ENCODE peak calls at places on chromosome X, in seven cellular contexts. One of them, this sample, is unnamed.

GRCh38 chrX:103730746-103731508 is 20.2 kb downstream of the TMEM31 start:
- DNase-seq in progenitor cell of endocrine pancreas: no peak
- DNase-seq in BJ: no peak
- DNase-seq in A549: no peak
- DNase-seq in fibroblast of pulmonary artery: peak; percentile 97
- DNase-seq in bronchial epithelial cell: peak; percentile 90
- DNase-seq in heart right ventricle: peak; percentile 48
- DNase-seq in this sample: no peak

GRCh38 chrX:111365770-111366325 is 46.1 kb downstream of the DCX start:
- DNase-seq in progenitor cell of endocrine pancreas: no peak
- DNase-seq in BJ: no peak
- DNase-seq in A549: no peak
- DNase-seq in fibroblast of pulmonary artery: no peak
- DNase-seq in bronchial epithelial cell: no peak
- DNase-seq in heart right ventricle: no peak
- DNase-seq in this sample: no peak

GRCh38 chrX:19683817-19684216 is 168.5 kb upstream of the MAP3K15 start:
- DNase-seq in progenitor cell of endocrine pancreas: no peak
- DNase-seq in BJ: no peak
- DNase-seq in A549: no peak
- DNase-seq in fibroblast of pulmonary artery: no peak
- DNase-seq in bronchial epithelial cell: no peak
- DNase-seq in heart right ventricle: no peak
- DNase-seq in this sample: no peak

GRCh38 chrX:79413009-79413408 is 45.9 kb upstream of the ITM2A start:
- DNase-seq in progenitor cell of endocrine pancreas: no peak
- DNase-seq in BJ: no peak
- DNase-seq in A549: no peak
- DNase-seq in fibroblast of pulmonary artery: peak; percentile 29
- DNase-seq in bronchial epithelial cell: peak; percentile 7
- DNase-seq in heart right ventricle: no peak
- DNase-seq in this sample: no peak

GRCh38 chrX:120456973-120457372 is 12.1 kb downstream of the LAMP2 start:
- DNase-seq in progenitor cell of endocrine pancreas: no peak
- DNase-seq in BJ: no peak
- DNase-seq in A549: no peak
- DNase-seq in fibroblast of pulmonary artery: no peak
- DNase-seq in bronchial epithelial cell: peak; percentile 74
- DNase-seq in heart right ventricle: no peak
- DNase-seq in this sample: no peak

GRCh38 chrX:65718538-65718937 is 51.1 kb downstream of the MSN start:
- DNase-seq in progenitor cell of endocrine pancreas: no peak
- DNase-seq in BJ: no peak
- DNase-seq in A549: no peak
- DNase-seq in fibroblast of pulmonary artery: no peak
- DNase-seq in bronchial epithelial cell: no peak
- DNase-seq in heart right ventricle: no peak
- DNase-seq in this sample: no peak

GRCh38 chrX:139869796-139870195 is 63.1 kb downstream of the ATP11C start:
- DNase-seq in progenitor cell of endocrine pancreas: no peak
- DNase-seq in BJ: no peak
- DNase-seq in A549: no peak
- DNase-seq in fibroblast of pulmonary artery: no peak
- DNase-seq in bronchial epithelial cell: no peak
- DNase-seq in heart right ventricle: no peak
- DNase-seq in this sample: no peak

GRCh38 chrX:136752796-136753195 is 27.9 kb downstream of the ARHGEF6 start:
- DNase-seq in progenitor cell of endocrine pancreas: no peak
- DNase-seq in BJ: no peak
- DNase-seq in A549: no peak
- DNase-seq in fibroblast of pulmonary artery: no peak
- DNase-seq in bronchial epithelial cell: peak; percentile 32
- DNase-seq in heart right ventricle: no peak
- DNase-seq in this sample: no peak

GRCh38 chrX:111101580-111101979 is 5.6 kb downstream of the PAK3 start:
- DNase-seq in progenitor cell of endocrine pancreas: no peak
- DNase-seq in BJ: no peak
- DNase-seq in A549: no peak
- DNase-seq in fibroblast of pulmonary artery: no peak
- DNase-seq in bronchial epithelial cell: no peak
- DNase-seq in heart right ventricle: no peak
- DNase-seq in this sample: no peak

GRCh38 chrX:15947648-15948317 is 93.2 kb upstream of the AP1S2 start:
- DNase-seq in progenitor cell of endocrine pancreas: no peak
- DNase-seq in BJ: peak; percentile 27
- DNase-seq in A549: no peak
- DNase-seq in fibroblast of pulmonary artery: peak; percentile 66
- DNase-seq in bronchial epithelial cell: peak; percentile 73
- DNase-seq in heart right ventricle: no peak
- DNase-seq in this sample: no peak

GRCh38 chrX:123830309-123830708 is 29.5 kb upstream of the XIAP start:
- DNase-seq in progenitor cell of endocrine pancreas: no peak
- DNase-seq in BJ: no peak
- DNase-seq in A549: peak; percentile 81
- DNase-seq in fibroblast of pulmonary artery: no peak
- DNase-seq in bronchial epithelial cell: peak; percentile 94
- DNase-seq in heart right ventricle: no peak
- DNase-seq in this sample: peak; percentile 43

GRCh38 chrX:109826954-109827708 is 94.1 kb upstream of the ACSL4 start:
- DNase-seq in progenitor cell of endocrine pancreas: no peak
- DNase-seq in BJ: no peak
- DNase-seq in A549: peak; percentile 21
- DNase-seq in fibroblast of pulmonary artery: peak; percentile 75
- DNase-seq in bronchial epithelial cell: peak; percentile 57
- DNase-seq in heart right ventricle: no peak
- DNase-seq in this sample: peak; percentile 68

GRCh38 chrX:110257889-110258288 is 60.0 kb downstream of the AMMECR1 start:
- DNase-seq in progenitor cell of endocrine pancreas: no peak
- DNase-seq in BJ: no peak
- DNase-seq in A549: no peak
- DNase-seq in fibroblast of pulmonary artery: no peak
- DNase-seq in bronchial epithelial cell: no peak
- DNase-seq in heart right ventricle: no peak
- DNase-seq in this sample: no peak

GRCh38 chrX:148310402-148311200 is 189.8 kb upstream of the AFF2 start:
- DNase-seq in progenitor cell of endocrine pancreas: no peak
- DNase-seq in BJ: no peak
- DNase-seq in A549: no peak
- DNase-seq in fibroblast of pulmonary artery: no peak
- DNase-seq in bronchial epithelial cell: no peak
- DNase-seq in heart right ventricle: no peak
- DNase-seq in this sample: no peak

GRCh38 chrX:38138900-38139299 is 81.8 kb downstream of the SRPX start:
- DNase-seq in progenitor cell of endocrine pancreas: no peak
- DNase-seq in BJ: no peak
- DNase-seq in A549: no peak
- DNase-seq in fibroblast of pulmonary artery: no peak
- DNase-seq in bronchial epithelial cell: no peak
- DNase-seq in heart right ventricle: no peak
- DNase-seq in this sample: no peak

GRCh38 chrX:22365460-22365859 is 92.7 kb downstream of the CBLL2 start:
- DNase-seq in progenitor cell of endocrine pancreas: no peak
- DNase-seq in BJ: no peak
- DNase-seq in A549: no peak
- DNase-seq in fibroblast of pulmonary artery: peak; percentile 70
- DNase-seq in bronchial epithelial cell: peak; percentile 98
- DNase-seq in heart right ventricle: no peak
- DNase-seq in this sample: peak; percentile 2

DNA sequence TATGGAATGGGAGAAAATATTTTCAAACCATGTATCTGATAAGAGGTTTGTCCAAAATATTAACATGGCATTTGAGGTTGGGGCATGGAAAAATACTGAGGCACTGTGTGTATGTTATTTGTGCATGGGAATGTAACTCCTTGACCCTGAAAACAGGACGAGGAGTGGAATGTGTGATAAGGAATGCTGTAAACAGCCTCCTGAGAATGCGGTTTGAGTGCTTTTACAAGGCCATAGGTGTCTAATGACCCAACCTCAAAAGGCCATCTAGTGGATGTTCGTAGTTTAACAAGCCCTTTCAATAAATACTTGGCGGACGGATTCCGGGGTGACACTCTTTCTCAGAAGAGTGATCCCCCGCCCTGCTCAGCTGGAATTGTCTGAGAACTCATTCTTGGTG is 162.9 kb upstream of the USP9X start:
- DNase-seq in progenitor cell of endocrine pancreas: no peak
- DNase-seq in BJ: no peak
- DNase-seq in A549: no peak
- DNase-seq in fibroblast of pulmonary artery: peak; percentile 71
- DNase-seq in bronchial epithelial cell: peak; percentile 53
- DNase-seq in heart right ventricle: no peak
- DNase-seq in this sample: no peak
- TF ChIP-seq CTCF in progenitor cell of endocrine pancreas: peak; percentile 21
- TF ChIP-seq CTCF in BJ: peak; percentile 36
- TF ChIP-seq CTCF in A549: no peak
- TF ChIP-seq CTCF in fibroblast of pulmonary artery: peak; percentile 41
- TF ChIP-seq CTCF in bronchial epithelial cell: peak; percentile 53
- TF ChIP-seq CTCF in heart right ventricle: peak; percentile 21
- TF ChIP-seq CTCF in this sample: peak; percentile 30

GRCh38 chrX:43469391-43470054 is 186.6 kb upstream of the MAOA start:
- DNase-seq in progenitor cell of endocrine pancreas: no peak
- DNase-seq in BJ: no peak
- DNase-seq in A549: no peak
- DNase-seq in fibroblast of pulmonary artery: no peak
- DNase-seq in bronchial epithelial cell: no peak
- DNase-seq in heart right ventricle: no peak
- DNase-seq in this sample: no peak

GRCh38 chrX:43474321-43474720 is 181.8 kb upstream of the MAOA start:
- DNase-seq in progenitor cell of endocrine pancreas: no peak
- DNase-seq in BJ: no peak
- DNase-seq in A549: no peak
- DNase-seq in fibroblast of pulmonary artery: no peak
- DNase-seq in bronchial epithelial cell: peak; percentile 56
- DNase-seq in heart right ventricle: no peak
- DNase-seq in this sample: no peak
- TF ChIP-seq CTCF in progenitor cell of endocrine pancreas: no peak
- TF ChIP-seq CTCF in BJ: no peak
- TF ChIP-seq CTCF in A549: no peak
- TF ChIP-seq CTCF in fibroblast of pulmonary artery: no peak
- TF ChIP-seq CTCF in bronchial epithelial cell: peak; percentile 12
- TF ChIP-seq CTCF in heart right ventricle: no peak
- TF ChIP-seq CTCF in this sample: no peak

GRCh38 chrX:151488677-151489076 is 74.8 kb upstream of the PASD1 start:
- DNase-seq in progenitor cell of endocrine pancreas: no peak
- DNase-seq in BJ: no peak
- DNase-seq in A549: peak; percentile 18
- DNase-seq in fibroblast of pulmonary artery: no peak
- DNase-seq in bronchial epithelial cell: peak; percentile 12
- DNase-seq in heart right ventricle: no peak
- DNase-seq in this sample: no peak
- TF ChIP-seq CTCF in progenitor cell of endocrine pancreas: peak; percentile 25
- TF ChIP-seq CTCF in BJ: peak; percentile 17
- TF ChIP-seq CTCF in A549: no peak
- TF ChIP-seq CTCF in fibroblast of pulmonary artery: no peak
- TF ChIP-seq CTCF in bronchial epithelial cell: peak; percentile 32
- TF ChIP-seq CTCF in heart right ventricle: no peak
- TF ChIP-seq CTCF in this sample: no peak

GRCh38 chrX:10325606-10326005 is 168.8 kb downstream of the CLCN4 start:
- DNase-seq in progenitor cell of endocrine pancreas: no peak
- DNase-seq in BJ: no peak
- DNase-seq in A549: no peak
- DNase-seq in fibroblast of pulmonary artery: peak; percentile 55
- DNase-seq in bronchial epithelial cell: no peak
- DNase-seq in heart right ventricle: no peak
- DNase-seq in this sample: no peak

GRCh38 chrX:10329984-10330383 is 173.2 kb downstream of the CLCN4 start:
- DNase-seq in progenitor cell of endocrine pancreas: no peak
- DNase-seq in BJ: no peak
- DNase-seq in A549: no peak
- DNase-seq in fibroblast of pulmonary artery: no peak
- DNase-seq in bronchial epithelial cell: no peak
- DNase-seq in heart right ventricle: no peak
- DNase-seq in this sample: no peak

GRCh38 chrX:10327651-10328050 is 170.9 kb downstream of the CLCN4 start:
- DNase-seq in progenitor cell of endocrine pancreas: no peak
- DNase-seq in BJ: no peak
- DNase-seq in A549: peak; percentile 24
- DNase-seq in fibroblast of pulmonary artery: no peak
- DNase-seq in bronchial epithelial cell: no peak
- DNase-seq in heart right ventricle: no peak
- DNase-seq in this sample: no peak

GRCh38 chrX:10326578-10326977 is 169.8 kb downstream of the CLCN4 start:
- DNase-seq in progenitor cell of endocrine pancreas: no peak
- DNase-seq in BJ: no peak
- DNase-seq in A549: peak; percentile 13
- DNase-seq in fibroblast of pulmonary artery: peak; percentile 52
- DNase-seq in bronchial epithelial cell: no peak
- DNase-seq in heart right ventricle: peak; percentile 3
- DNase-seq in this sample: peak; percentile 4
- TF ChIP-seq CTCF in progenitor cell of endocrine pancreas: no peak
- TF ChIP-seq CTCF in BJ: peak; percentile 43
- TF ChIP-seq CTCF in A549: peak; percentile 59
- TF ChIP-seq CTCF in fibroblast of pulmonary artery: peak; percentile 38
- TF ChIP-seq CTCF in bronchial epithelial cell: peak; percentile 6
- TF ChIP-seq CTCF in heart right ventricle: peak; percentile 33
- TF ChIP-seq CTCF in this sample: peak; percentile 41

DNA sequence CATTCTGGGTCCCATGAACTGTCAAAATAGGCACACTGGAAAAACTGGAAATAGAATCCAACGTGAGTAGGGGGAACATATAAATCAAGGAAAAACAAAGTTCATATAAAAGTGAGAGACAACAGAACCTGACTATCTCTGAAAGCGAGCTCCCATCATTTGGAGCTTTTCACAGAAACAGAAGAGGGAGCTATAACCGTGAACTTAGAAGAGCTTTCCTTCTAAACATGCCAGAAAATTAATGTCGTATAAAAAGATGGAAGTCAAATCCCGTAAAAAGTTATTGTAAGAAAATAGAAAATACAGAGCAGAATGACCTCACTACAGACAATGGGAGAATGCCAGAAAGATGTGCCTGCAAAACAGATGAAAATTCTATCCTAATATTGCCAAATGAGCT is 23.9 kb upstream of the HSD17B10 start:
- DNase-seq in progenitor cell of endocrine pancreas: no peak
- DNase-seq in BJ: no peak
- DNase-seq in A549: no peak
- DNase-seq in fibroblast of pulmonary artery: peak; percentile 21
- DNase-seq in bronchial epithelial cell: no peak
- DNase-seq in heart right ventricle: no peak
- DNase-seq in this sample: no peak
- TF ChIP-seq CTCF in progenitor cell of endocrine pancreas: no peak
- TF ChIP-seq CTCF in BJ: no peak
- TF ChIP-seq CTCF in A549: peak; percentile 43
- TF ChIP-seq CTCF in fibroblast of pulmonary artery: peak; percentile 27
- TF ChIP-seq CTCF in bronchial epithelial cell: no peak
- TF ChIP-seq CTCF in heart right ventricle: no peak
- TF ChIP-seq CTCF in this sample: peak; percentile 31

DNA sequence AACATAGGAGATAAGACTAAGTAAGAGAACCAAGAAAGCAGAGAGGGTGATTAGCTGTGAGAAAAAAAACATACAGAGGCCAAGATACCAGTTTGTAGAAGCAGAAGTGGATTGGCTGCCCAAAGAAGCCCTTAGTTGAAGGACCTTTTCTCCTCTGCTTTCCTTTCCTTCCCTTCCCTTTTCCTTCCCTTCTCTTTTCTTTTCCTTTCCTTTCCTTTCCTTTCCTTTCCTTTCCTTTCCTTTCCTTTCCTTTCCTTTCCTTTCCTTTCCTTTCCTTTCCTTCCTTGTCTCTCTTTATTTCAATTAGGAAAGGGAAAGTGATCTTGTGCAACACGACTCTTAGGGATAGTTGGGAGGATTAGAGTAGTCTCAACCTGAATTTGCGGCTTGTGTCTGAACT is 92.8 kb downstream of the RTL5 start:
- DNase-seq in progenitor cell of endocrine pancreas: no peak
- DNase-seq in BJ: no peak
- DNase-seq in A549: no peak
- DNase-seq in fibroblast of pulmonary artery: no peak
- DNase-seq in bronchial epithelial cell: no peak
- DNase-seq in heart right ventricle: no peak
- DNase-seq in this sample: no peak
- TF ChIP-seq CTCF in progenitor cell of endocrine pancreas: no peak
- TF ChIP-seq CTCF in BJ: no peak
- TF ChIP-seq CTCF in A549: no peak
- TF ChIP-seq CTCF in fibroblast of pulmonary artery: no peak
- TF ChIP-seq CTCF in bronchial epithelial cell: no peak
- TF ChIP-seq CTCF in heart right ventricle: no peak
- TF ChIP-seq CTCF in this sample: no peak

This sample was measured in AG09319.